ENCODE peak calls at places on chromosomes 7 and 10, in four cellular contexts. V, P, C and B are unnamed samples.

GRCh38 chr7:150379590-150380379 is 655 bp downstream of the ZNF775 start:
- DNase-seq in V (peak), P (no peak), C (peak), B (no peak)

GRCh38 chr7:4610768-4611467 is 71.2 kb upstream of the FOXK1 start:
- DNase-seq in V (peak), P (peak), C (peak), B (peak)

GRCh38 chr10:17910144-17910789 is 41.5 kb upstream of the SLC39A12 start:
- DNase-seq in V (peak), P (peak), C (peak), B (peak)

GRCh38 chr7:69610675-69611037 is 12.4 kb downstream of the AUTS2 start:
- DNase-seq in V (no peak), P (no peak), C (no peak), B (no peak)

GRCh38 chr7:100897772-100898454 is 2.2 kb upstream of the ACHE start:
- DNase-seq in V (no peak), P (no peak), C (peak), B (no peak)

GRCh38 chr10:93593254-93593653 is 7.8 kb downstream of the RBP4 start:
- DNase-seq in V (no peak), P (no peak), C (no peak), B (no peak)

GRCh38 chr10:34528320-34528719 is 286.8 kb downstream of the PARD3 start:
- DNase-seq in V (peak), P (no peak), C (no peak), B (peak)

GRCh38 chr10:32985781-32986350 is 27.8 kb upstream of the ITGB1 start:
- DNase-seq in V (no peak), P (no peak), C (peak), B (peak)

GRCh38 chr10:123948030-123948823 is 56.6 kb upstream of the CPXM2 start:
- DNase-seq in V (no peak), P (no peak), C (no peak), B (no peak)

GRCh38 chr10:72597897-72598296 is 28.0 kb downstream of the MICU1 start:
- DNase-seq in V (no peak), P (peak), C (no peak), B (no peak)

GRCh38 chr10:112314822-112315474 is 31.7 kb downstream of the TECTB start:
- DNase-seq in V (peak), P (no peak), C (peak), B (peak)

GRCh38 chr7:158880973-158881372 is 24.6 kb downstream of the DYNC2I1 start:
- DNase-seq in V (no peak), P (no peak), C (no peak), B (no peak)

DNA sequence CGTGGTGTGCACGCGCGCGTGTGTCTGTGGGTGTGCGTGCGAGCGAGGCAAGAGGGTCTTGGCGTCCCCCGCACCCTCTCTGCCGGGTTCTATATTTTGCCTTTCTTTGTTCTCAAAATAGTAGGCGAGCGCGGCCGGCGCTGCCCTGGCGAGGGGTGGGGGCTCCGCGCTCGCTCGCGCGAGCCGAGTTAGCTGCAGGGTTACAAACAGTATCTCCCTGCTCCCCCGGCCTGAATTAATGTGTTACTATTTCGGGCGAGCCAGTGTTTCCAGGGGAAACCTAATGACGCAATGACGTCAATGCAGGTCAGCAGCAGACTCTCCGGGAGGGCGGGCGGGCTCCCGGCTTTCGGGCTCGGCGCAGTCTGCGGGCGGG is 73.8 kb upstream of the LEP start:
- DNase-seq in V (peak), P (no peak), C (peak), B (no peak)
- TF ChIP-seq MYC in V (no peak), P (no peak), C (no peak), B (no peak)

GRCh38 chr7:50530771-50531170 is 34.4 kb downstream of the DDC start:
- DNase-seq in V (no peak), P (no peak), C (no peak), B (no peak)
- TF ChIP-seq EP300 in V (no peak), P (no peak), C (no peak), B (no peak)

GRCh38 chr7:42722726-42723125 is 189.1 kb downstream of the C7orf25 start:
- DNase-seq in V (no peak), P (no peak), C (no peak), B (no peak)

GRCh38 chr7:42720871-42721835 is 190.7 kb downstream of the C7orf25 start:
- DNase-seq in V (no peak), P (no peak), C (no peak), B (no peak)

GRCh38 chr7:42730621-42731020 is 181.2 kb downstream of the C7orf25 start:
- DNase-seq in V (no peak), P (no peak), C (no peak), B (no peak)

GRCh38 chr7:42722198-42722597 is 189.7 kb downstream of the C7orf25 start:
- DNase-seq in V (no peak), P (no peak), C (no peak), B (no peak)

GRCh38 chr7:42726066-42726785 is 185.6 kb downstream of the C7orf25 start:
- DNase-seq in V (no peak), P (no peak), C (no peak), B (no peak)
- TF ChIP-seq MYC in V (no peak), P (no peak), C (no peak), B (no peak)

DNA sequence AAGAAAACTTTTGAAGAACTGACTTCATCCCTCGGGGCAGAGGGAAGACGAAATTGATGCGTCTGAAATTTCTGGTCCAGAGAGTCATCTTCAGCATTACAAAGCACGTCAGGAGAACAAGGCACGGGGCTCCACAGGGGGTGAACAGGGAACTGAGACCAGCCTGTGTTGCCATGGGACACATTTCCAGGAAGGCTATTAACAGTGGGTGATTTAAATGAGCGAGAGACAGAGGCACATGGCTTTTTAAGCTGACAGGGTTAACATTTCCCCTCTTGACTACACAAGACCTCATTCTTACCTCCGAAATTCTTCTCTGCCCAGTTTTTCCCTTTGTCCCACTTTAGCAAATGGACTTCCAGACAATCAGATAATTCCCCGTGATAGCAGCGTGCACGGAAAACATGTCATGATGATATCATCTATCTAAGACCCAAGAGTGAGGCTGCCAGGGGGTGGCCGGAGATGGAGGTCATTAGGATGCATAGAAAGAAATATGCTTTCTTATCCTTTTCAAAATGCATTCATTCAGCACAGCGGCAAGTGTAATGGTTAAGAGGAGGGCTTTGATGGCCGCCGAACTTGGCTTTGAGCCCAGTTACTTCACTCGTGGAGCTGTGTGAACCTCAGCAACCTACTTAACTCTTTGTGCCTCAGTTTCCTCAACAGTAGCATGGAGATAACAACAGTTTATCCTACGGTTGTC is 248.0 kb downstream of the PRPF18 start:
- DNase-seq in V (no peak), P (no peak), C (no peak), B (no peak)
- TF ChIP-seq EP300 in V (no peak), P (no peak), C (no peak), B (no peak)

GRCh38 chr7:82445226-82445625 is 1.6 kb upstream of the CACNA2D1 start:
- DNase-seq in V (no peak), P (no peak), C (no peak), B (no peak)
- TF ChIP-seq MYC in V (no peak), P (no peak), C (no peak), B (no peak)

GRCh38 chr7:108484137-108484536 is 27.9 kb upstream of the NRCAM start:
- DNase-seq in V (no peak), P (no peak), C (no peak), B (no peak)

GRCh38 chr7:108492742-108493141 is 33.2 kb downstream of the PNPLA8 start:
- DNase-seq in V (no peak), P (no peak), C (no peak), B (no peak)

GRCh38 chr7:108486291-108486966 is 30.2 kb upstream of the NRCAM start:
- DNase-seq in V (no peak), P (no peak), C (no peak), B (no peak)

GRCh38 chr7:108488902-108489538 is 32.8 kb upstream of the NRCAM start:
- DNase-seq in V (no peak), P (no peak), C (peak), B (no peak)
- TF ChIP-seq EP300 in V (no peak), P (no peak), C (no peak), B (no peak)

DNA sequence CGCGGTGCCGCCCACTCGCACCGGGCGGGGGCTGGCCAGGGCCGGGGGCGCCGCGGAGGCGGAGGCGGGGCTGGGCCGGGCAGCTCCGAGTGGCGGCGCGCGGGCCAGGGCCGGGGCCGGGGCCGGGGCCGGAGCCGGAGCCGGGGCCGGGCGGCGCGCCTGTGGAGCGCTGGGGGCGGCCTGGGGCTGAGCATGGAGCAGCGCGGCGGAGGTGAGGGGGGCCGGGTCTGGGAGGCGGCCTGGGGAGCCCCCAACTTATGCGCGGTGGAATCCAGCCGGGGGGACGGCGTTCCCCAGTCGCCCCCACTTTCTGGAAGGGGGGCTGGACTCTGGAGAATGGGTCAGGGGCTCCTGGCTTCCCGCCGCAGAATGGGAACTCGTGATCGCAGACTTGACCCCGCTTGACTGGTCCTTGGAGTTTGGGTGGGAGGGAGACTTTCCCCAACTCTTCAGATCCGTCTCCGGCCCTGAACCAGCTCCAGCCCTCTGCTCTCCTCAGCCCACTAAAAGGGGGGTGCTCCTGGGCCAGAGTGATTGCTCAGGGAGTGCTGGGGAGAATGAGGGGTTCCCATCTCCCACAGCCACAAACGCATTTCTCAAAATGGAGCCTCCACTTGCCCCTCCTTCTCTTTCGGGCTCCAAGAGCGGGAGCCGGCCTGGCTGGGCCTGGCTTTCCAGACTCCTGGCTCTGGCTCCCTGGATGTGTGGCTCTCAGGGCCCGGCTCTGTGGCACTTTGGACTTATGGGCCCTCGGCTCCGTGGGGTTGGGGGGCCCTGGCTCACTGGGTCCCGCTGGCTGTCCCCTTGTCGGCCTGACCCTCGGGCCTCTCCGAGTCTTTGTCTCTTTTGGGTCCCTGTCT is at the start of gene LZTS2:
- DNase-seq in V (no peak), P (no peak), C (peak), B (no peak)
- TF ChIP-seq MYC in V (no peak), P (no peak), C (no peak), B (no peak)

GRCh38 chr10:110781139-110781538 is 90.6 kb upstream of the PDCD4 start:
- DNase-seq in V (no peak), P (no peak), C (no peak), B (no peak)

GRCh38 chr10:110786172-110786571 is 85.6 kb upstream of the PDCD4 start:
- DNase-seq in V (no peak), P (no peak), C (no peak), B (no peak)

GRCh38 chr10:110782616-110783015 is 89.1 kb upstream of the PDCD4 start:
- DNase-seq in V (no peak), P (no peak), C (peak), B (no peak)

GRCh38 chr10:110783509-110784103 is 88.1 kb upstream of the PDCD4 start:
- DNase-seq in V (no peak), P (no peak), C (no peak), B (no peak)

DNA sequence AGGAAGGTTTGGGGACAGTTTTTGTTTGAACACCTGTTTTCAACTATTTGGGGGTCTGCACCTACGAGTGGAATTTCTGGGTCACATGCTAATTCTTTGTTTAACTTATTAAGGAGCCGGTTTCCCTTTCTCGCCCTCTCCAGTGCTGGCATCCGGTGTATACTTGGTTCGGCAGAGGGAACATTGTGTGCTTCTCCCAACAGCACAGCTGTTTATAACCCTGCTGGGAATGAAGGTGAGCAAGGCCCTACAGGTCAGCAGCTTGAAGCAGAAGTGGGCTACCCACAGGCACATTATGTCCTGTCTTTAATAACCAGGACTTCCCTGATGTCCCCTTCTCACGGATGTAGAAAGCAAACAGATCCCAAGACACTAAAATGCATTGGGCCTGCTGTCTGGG is 87.5 kb upstream of the PDCD4 start:
- DNase-seq in V (no peak), P (no peak), C (no peak), B (no peak)
- TF ChIP-seq EP300 in V (no peak), P (no peak), C (no peak), B (no peak)